ENCODE peak calls at places on chromosomes 6 and 20, in nine cellular contexts. U, F, E, J, B, K, Q, V and L are unnamed samples.

GRCh38 chr6:90537027-90537426 is 49.8 kb downstream of the MAP3K7 start:
- DNase-seq in E (no peak), B (no peak), V (peak; percentile 45), K (no peak), Q (no peak), F (no peak), U (no peak), J (no peak), L (peak; percentile 42)

GRCh38 chr6:36777806-36778205 is 61.4 kb downstream of the CPNE5 start:
- DNase-seq in Q (no peak), F (no peak), J (no peak), U (no peak), B (no peak), K (no peak), E (no peak), V (no peak), L (no peak)

GRCh38 chr6:11172501-11173337 is 59.7 kb downstream of the NEDD9 start:
- DNase-seq in E (peak; percentile 53), U (peak; percentile 74), V (peak; percentile 27), B (peak; percentile 86), J (peak; percentile 82), F (peak; percentile 71), Q (peak; percentile 66), K (peak; percentile 76), L (peak; percentile 76)

GRCh38 chr20:25306991-25307903 is 59.4 kb downstream of the PYGB start:
- DNase-seq in B (no peak), J (no peak), Q (no peak), V (no peak), K (no peak), U (no peak), E (no peak), F (no peak), L (no peak)

GRCh38 chr6:11202513-11203305 is 29.8 kb downstream of the NEDD9 start:
- DNase-seq in V (peak; percentile 41), J (no peak), B (no peak), U (no peak), F (no peak), E (no peak), K (no peak), Q (no peak), L (peak; percentile 82)

GRCh38 chr6:163789199-163789810 is 374.8 kb downstream of the QKI start:
- DNase-seq in K (no peak), J (no peak), V (no peak), U (no peak), E (no peak), B (no peak), F (no peak), Q (no peak), L (no peak)

GRCh38 chr6:152309648-152310047 is 327.5 kb downstream of the SYNE1 start:
- DNase-seq in F (peak; percentile 62), Q (no peak), B (no peak), V (no peak), E (no peak), U (peak; percentile 42), K (no peak), J (no peak), L (no peak)

GRCh38 chr6:168122011-168122410 is 43.0 kb upstream of the FRMD1 start:
- DNase-seq in J (no peak), U (no peak), E (peak; percentile 7), K (no peak), B (peak; percentile 6), V (no peak), F (no peak), Q (no peak), L (no peak)

GRCh38 chr6:99905209-99906106 is 88.6 kb downstream of the MCHR2 start:
- DNase-seq in E (no peak), V (peak; percentile 56), K (no peak), U (no peak), J (no peak), B (peak; percentile 27), Q (no peak), F (peak; percentile 57), L (peak; percentile 74)

DNA sequence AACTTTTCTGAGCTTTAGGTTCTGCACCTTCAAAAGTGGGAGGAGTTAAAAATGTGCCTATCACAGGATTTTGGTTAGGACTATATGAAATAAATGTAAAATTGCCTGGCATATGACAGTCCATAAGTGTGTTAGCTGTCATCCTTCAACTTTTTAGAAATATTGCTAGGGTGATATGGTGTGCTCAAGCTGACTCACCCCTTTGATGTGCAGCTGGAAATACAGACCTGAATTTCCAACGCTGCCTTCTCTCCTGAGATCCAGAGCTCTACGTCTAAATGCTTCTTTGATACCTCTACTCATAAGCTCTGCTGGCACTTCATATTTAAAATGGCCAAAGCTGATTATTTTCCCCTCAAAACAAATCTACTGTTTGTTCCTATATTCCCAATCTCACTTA is 2.7 kb downstream of the SLC35B3 start:
- DNase-seq in K (no peak), U (no peak), F (no peak), J (no peak), Q (no peak), V (peak; percentile 6), E (no peak), B (no peak), L (no peak)
- H3K4me3 ChIP-seq in K (no peak overlapping the region), U (no peak overlapping the region), F (no peak overlapping the region), J (peak overlapping the region; percentile 93), Q (no peak overlapping the region), V (no peak overlapping the region), E (no peak overlapping the region), B (no peak overlapping the region), L (peak overlapping the region; percentile 86)

DNA sequence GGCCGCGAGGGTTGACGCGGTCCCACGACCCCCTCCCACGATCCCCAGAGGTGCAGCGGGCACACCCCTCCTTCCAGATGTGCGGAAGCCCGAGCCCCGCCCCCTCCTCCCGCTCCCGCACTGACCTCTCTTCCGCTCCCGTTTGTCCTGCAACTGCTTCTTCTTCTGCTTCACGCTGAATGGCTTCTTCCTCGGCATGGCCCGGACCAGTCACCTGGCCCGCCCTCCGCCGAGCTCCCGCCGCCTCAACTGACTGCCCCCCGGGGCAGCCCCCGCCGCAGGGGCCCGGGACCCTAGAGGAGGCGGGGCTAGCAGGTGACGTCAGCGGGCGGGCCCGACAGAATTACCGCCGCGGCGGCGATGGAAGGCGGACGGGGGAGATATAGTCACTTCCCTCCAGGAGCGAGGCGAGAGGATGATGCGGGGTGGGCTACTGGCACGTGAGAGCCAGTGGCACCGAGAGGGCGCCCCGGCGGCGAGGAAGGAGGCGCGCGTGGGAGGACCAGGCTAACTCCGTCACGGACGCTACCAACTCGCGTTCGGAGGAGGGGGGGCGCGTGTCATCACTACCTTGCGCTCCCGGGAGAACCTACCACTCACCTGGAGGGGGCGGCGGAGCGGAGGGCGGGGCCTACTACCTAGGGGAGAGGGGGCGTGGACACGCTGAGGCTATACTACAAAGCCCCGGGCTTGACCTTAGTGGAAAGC is at the start of gene GNL1:
- DNase-seq in B (peak; percentile 97), F (peak; percentile 93), J (peak; percentile 99), E (peak; percentile 98), K (peak; percentile 96), Q (peak; percentile 95), V (peak; percentile 85), U (peak; percentile 98), L (peak; percentile 93)
- TF ChIP-seq CTCF in B (no peak), F (no peak), J (no peak), E (peak; percentile 10), K (no peak), Q (no peak), V (no peak), U (no peak), L (no peak)

DNA sequence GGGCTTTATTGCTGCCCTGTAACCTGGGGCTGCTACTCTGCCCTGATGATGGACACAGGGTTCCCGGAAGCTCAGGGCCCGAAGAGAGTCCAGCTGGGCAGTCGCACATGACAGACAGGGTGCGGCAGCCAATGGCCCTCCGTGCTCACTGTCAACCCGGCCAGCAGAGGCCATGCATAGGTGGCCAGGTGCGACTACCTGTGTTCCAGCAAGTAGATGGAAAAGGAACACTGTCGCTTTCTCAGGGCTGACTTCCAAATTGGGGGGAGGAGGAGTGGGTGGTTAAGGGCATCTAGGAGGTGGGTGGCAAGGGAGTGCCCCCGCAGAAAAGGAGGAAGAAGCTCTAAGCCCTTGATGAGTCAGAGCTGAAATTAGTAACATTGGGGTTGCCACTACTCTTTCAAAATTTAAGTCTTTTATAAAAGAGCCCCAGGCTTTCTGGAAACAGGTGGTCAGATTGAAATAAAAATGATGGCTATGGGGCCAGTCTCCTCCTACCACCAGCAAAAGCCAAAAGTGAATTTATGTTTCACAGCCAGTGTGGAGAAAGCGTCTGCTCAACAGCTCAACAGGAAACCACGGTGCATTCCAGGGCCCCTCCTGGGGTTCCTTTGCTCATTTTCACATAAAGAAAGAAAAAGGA is 2.3 kb upstream of the RAMACL start:
- DNase-seq in B (no peak), Q (no peak), U (no peak), K (no peak), F (no peak), V (peak; percentile 76), J (no peak), E (no peak), L (peak; percentile 94)
- H3K27ac ChIP-seq in B (no peak overlapping the region), Q (peak overlapping the region; percentile 48), U (no peak overlapping the region), K (no peak overlapping the region), F (no peak overlapping the region), V (no peak overlapping the region), J (no peak overlapping the region), E (no peak overlapping the region), L (no peak overlapping the region)

DNA sequence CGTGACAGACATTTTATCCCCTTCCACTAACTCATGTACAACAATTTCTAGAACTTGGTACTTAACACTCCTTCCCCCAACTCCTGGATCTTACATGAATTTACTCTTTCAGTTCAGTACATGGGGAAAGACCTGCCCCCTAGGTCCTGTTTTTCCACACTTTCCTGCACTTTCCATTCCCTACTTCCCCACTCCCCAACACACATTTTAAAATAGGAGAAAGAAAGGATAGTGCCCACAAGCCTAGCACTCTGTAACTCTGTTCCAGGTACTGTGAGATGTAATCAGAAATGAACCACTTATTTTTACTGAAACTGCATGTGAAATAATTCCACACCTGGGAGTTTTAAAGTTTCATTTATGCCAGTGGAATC is 1.4 kb downstream of the ADGRG6 start:
- DNase-seq in Q (no peak), J (no peak), K (no peak), E (no peak), U (no peak), B (no peak), F (no peak), V (peak; percentile 14), L (no peak)
- H3K4me3 ChIP-seq in Q (no peak overlapping the region), J (peak overlapping the region; percentile 68), K (no peak overlapping the region), E (no peak overlapping the region), U (no peak overlapping the region), B (no peak overlapping the region), F (peak overlapping the region; percentile 88), V (peak overlapping the region; percentile 70), L (no peak overlapping the region)

DNA sequence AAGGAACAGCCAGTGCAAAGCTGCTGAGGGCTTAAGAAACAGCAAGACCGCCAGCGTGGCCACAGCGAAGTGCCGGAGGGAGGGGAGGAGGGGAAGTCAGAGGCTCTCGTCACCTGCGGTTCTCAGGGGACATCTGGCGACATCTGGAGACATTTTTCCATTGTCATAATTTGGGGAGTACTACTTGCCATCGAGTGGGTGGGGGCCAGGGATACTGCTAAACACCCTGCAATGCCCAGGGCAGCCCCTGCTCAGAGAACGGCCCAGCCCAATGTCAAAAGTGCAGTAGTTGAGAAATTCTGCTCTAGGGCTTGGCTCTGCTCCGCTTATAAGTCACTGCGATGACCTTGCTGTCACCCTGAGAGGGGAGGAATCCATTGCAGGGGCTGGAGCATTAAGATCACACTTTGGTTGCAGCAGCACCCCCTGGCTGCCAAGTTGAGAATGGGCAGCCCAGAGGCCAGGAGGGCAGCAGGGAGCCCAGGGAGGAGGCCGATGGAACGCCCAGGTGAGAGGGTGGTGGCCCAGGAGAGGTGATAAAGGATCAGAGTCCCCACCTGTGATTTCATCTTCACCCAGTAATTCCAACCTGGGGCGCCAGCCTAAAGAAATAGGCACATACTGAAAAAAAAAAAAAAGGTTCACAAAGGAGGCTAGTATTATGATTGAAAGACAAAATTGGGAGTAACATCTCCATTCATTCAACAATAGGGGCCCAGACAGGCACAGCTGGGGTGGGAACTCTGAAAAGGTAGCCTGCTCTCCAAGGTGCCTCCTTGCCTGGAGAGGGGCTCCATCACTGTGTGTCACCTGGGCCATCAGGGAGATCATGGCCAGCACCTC is 218.2 kb downstream of the BMP7 start:
- DNase-seq in K (no peak), V (no peak), J (peak; percentile 63), F (peak; percentile 70), Q (no peak), E (peak; percentile 48), U (no peak), B (peak; percentile 40), L (peak; percentile 60)
- TF ChIP-seq CTCF in K (peak; percentile 27), V (peak; percentile 29), J (peak; percentile 41), F (peak; percentile 92), Q (peak; percentile 18), E (peak; percentile 24), U (peak; percentile 16), B (peak; percentile 59), L (peak; percentile 66)